ENCODE peak calls at places on chromosome 11, in eight cellular contexts. V is thyroid gland; Y is CD8-positive, alpha-beta memory T cell; X is T-helper 9 cell; Z is A549; R is HAP-1; J is lower lobe of right lung; O is body of pancreas. C is an unnamed sample.

GRCh38 chr11:71080239-71081097 is 171.9 kb downstream of the SHANK2 start:
- DNase-seq in Z (peak; percentile 77), R (peak; percentile 76), V (peak; percentile 86), O (peak; percentile 73), X (peak; percentile 2), J (peak; percentile 58), Y (no peak), C (peak; percentile 85)

GRCh38 chr11:5556596-5557188 is 8.4 kb upstream of the OR52H1 start:
- DNase-seq in O (no peak), V (no peak), Z (no peak), J (no peak), Y (no peak), R (no peak), X (no peak), C (no peak)

GRCh38 chr11:12376259-12376971 is 956 bp upstream of the PARVA start:
- DNase-seq in Z (no peak), Y (no peak), V (peak; percentile 31), J (no peak), X (no peak), O (peak; percentile 90), R (no peak), C (no peak)

GRCh38 chr11:133795088-133795487 is 50.2 kb downstream of the SPATA19 start:
- DNase-seq in O (no peak), R (no peak), Y (no peak), Z (no peak), V (no peak), J (no peak), X (no peak), C (no peak)

GRCh38 chr11:8006349-8006977 is 19.3 kb downstream of the EIF3F start:
- DNase-seq in O (peak; percentile 74), Y (peak; percentile 64), R (peak; percentile 75), V (peak; percentile 67), Z (peak; percentile 71), X (peak; percentile 34), J (no peak), C (peak; percentile 78)

GRCh38 chr11:18066626-18067025 is 20.6 kb upstream of the TPH1 start:
- DNase-seq in R (no peak), X (no peak), J (no peak), O (no peak), Z (no peak), Y (no peak), V (no peak), C (no peak)

GRCh38 chr11:22725079-22725478 is 58.7 kb downstream of the GAS2 start:
- DNase-seq in J (no peak), X (no peak), V (no peak), R (no peak), Z (no peak), O (no peak), Y (no peak), C (no peak)

GRCh38 chr11:105181100-105181499 is 41.5 kb upstream of the CARD18 start:
- DNase-seq in V (no peak), O (no peak), Y (no peak), Z (no peak), X (no peak), R (no peak), J (no peak), C (no peak)

GRCh38 chr11:45751430-45751829 is 53.5 kb upstream of the SLC35C1 start:
- DNase-seq in O (no peak), Z (no peak), R (peak; percentile 44), J (no peak), V (no peak), X (no peak), Y (no peak), C (no peak)

GRCh38 chr11:124930799-124931198 is 5.0 kb downstream of the HEPACAM start:
- DNase-seq in V (no peak), X (no peak), Y (no peak), O (no peak), J (no peak), Z (no peak), R (no peak), C (no peak)

GRCh38 chr11:19978668-19979518 is 181.4 kb downstream of the DBX1 start:
- DNase-seq in Y (no peak), V (peak; percentile 71), Z (peak; percentile 57), J (peak; percentile 51), X (no peak), O (peak; percentile 19), R (no peak), C (peak; percentile 63)

GRCh38 chr11:110565690-110566336 is 136.1 kb downstream of the FDX1 start:
- DNase-seq in R (no peak), X (no peak), Y (no peak), O (peak; percentile 12), J (peak; percentile 53), Z (no peak), V (peak; percentile 59), C (no peak)

GRCh38 chr11:75809991-75810390 is 5.0 kb upstream of the UVRAG start:
- DNase-seq in X (no peak), O (no peak), V (no peak), R (no peak), Y (no peak), Z (no peak), J (no peak), C (no peak)

GRCh38 chr11:121928597-121929580 is 187.1 kb downstream of the BLID start:
- DNase-seq in X (no peak), J (no peak), R (peak; percentile 18), V (peak; percentile 7), Z (no peak), Y (no peak), O (no peak), C (no peak)

GRCh38 chr11:112087212-112087611 is 539 bp downstream of the SDHD start:
- DNase-seq in J (no peak), Z (no peak), Y (no peak), V (no peak), O (no peak), X (no peak), R (no peak), C (no peak)

GRCh38 chr11:130181295-130182272 is 22.0 kb downstream of the ST14 start:
- DNase-seq in O (peak; percentile 75), X (no peak), R (no peak), J (no peak), V (peak; percentile 77), Y (no peak), Z (peak; percentile 27), C (peak; percentile 99)

GRCh38 chr11:2215230-2215560 is 43.6 kb upstream of the TH start:
- DNase-seq in Y (no peak), J (no peak), R (no peak), V (no peak), Z (no peak), X (no peak), O (no peak), C (no peak)

GRCh38 chr11:132523929-132524328 is 1008.4 kb downstream of the OPCML start:
- DNase-seq in V (no peak), Z (no peak), Y (no peak), J (no peak), X (no peak), O (no peak), R (no peak), C (no peak)

GRCh38 chr11:78798567-78799170 is 224.0 kb upstream of the NARS2 start:
- DNase-seq in Z (peak; percentile 20), O (peak; percentile 73), Y (no peak), V (peak; percentile 71), R (peak; percentile 85), J (peak; percentile 81), X (no peak), C (peak; percentile 74)

GRCh38 chr11:27423125-27423524 is 49.5 kb downstream of the LGR4 start:
- DNase-seq in R (peak; percentile 26), J (no peak), Y (no peak), O (peak; percentile 52), X (no peak), Z (no peak), V (no peak), C (no peak)

GRCh38 chr11:74018331-74019005 is 9.6 kb upstream of the UCP3 start:
- DNase-seq in Z (no peak), J (peak; percentile 94), X (no peak), O (peak; percentile 94), V (peak; percentile 96), R (no peak), Y (no peak), C (no peak)

GRCh38 chr11:72702842-72703241 is 28.6 kb upstream of the PDE2A start:
- DNase-seq in R (no peak), O (no peak), J (no peak), Z (no peak), Y (no peak), X (no peak), V (no peak), C (no peak)

GRCh38 chr11:100682247-100682969 is 4.7 kb upstream of the ARHGAP42 start:
- DNase-seq in R (no peak), X (no peak), O (no peak), J (no peak), Y (no peak), Z (no peak), V (no peak), C (no peak)

GRCh38 chr11:103125462-103125861 is 16.2 kb downstream of the DYNC2H1 start:
- DNase-seq in Z (no peak), V (no peak), Y (no peak), J (no peak), X (no peak), O (no peak), R (no peak), C (no peak)

GRCh38 chr11:117022526-117022925 is 75.7 kb downstream of the SIK3 start:
- DNase-seq in R (no peak), J (no peak), Z (no peak), X (no peak), Y (no peak), V (no peak), O (no peak), C (no peak)

GRCh38 chr11:104883342-104883741 is 14.9 kb downstream of the CASP12 start:
- DNase-seq in J (no peak), Y (no peak), R (no peak), X (no peak), Z (no peak), V (no peak), O (no peak), C (no peak)

C was measured in Caco-2.